ENCODE peak calls at places on chromosomes 16 and 17, in seven cellular contexts. One of them, this sample, is unnamed.

GRCh38 chr17:27565874-27566672 is 64.9 kb upstream of the LGALS9 start:
- DNase-seq in mesendoderm: no peak
- DNase-seq in IMR-90: peak; percentile 84
- DNase-seq in H1: no peak
- DNase-seq in neuronal stem cell: no peak
- DNase-seq in trophoblast cell: no peak
- DNase-seq in mesenchymal stem cell: no peak
- DNase-seq in this sample: no peak

GRCh38 chr16:2925951-2926659 is 14.4 kb downstream of the FLYWCH1 start:
- DNase-seq in H1: no peak
- DNase-seq in neuronal stem cell: no peak
- DNase-seq in IMR-90: no peak
- DNase-seq in trophoblast cell: peak; percentile 35
- DNase-seq in mesenchymal stem cell: no peak
- DNase-seq in mesendoderm: no peak
- DNase-seq in this sample: no peak

GRCh38 chr16:1317479-1318267 is 8.2 kb downstream of the UBE2I start:
- DNase-seq in mesenchymal stem cell: no peak
- DNase-seq in neuronal stem cell: no peak
- DNase-seq in trophoblast cell: no peak
- DNase-seq in mesendoderm: no peak
- DNase-seq in IMR-90: no peak
- DNase-seq in H1: no peak
- DNase-seq in this sample: no peak

GRCh38 chr17:333626-334396 is 18.8 kb downstream of the RPH3AL start:
- DNase-seq in IMR-90: peak; percentile 33
- DNase-seq in neuronal stem cell: no peak
- DNase-seq in mesenchymal stem cell: peak; percentile 86
- DNase-seq in mesendoderm: peak; percentile 51
- DNase-seq in H1: peak; percentile 69
- DNase-seq in trophoblast cell: no peak
- DNase-seq in this sample: peak; percentile 81

GRCh38 chr17:73939808-73940207 is 263.7 kb upstream of the RPL38 start:
- DNase-seq in mesenchymal stem cell: no peak
- DNase-seq in H1: no peak
- DNase-seq in trophoblast cell: no peak
- DNase-seq in IMR-90: no peak
- DNase-seq in mesendoderm: no peak
- DNase-seq in neuronal stem cell: no peak
- DNase-seq in this sample: no peak

GRCh38 chr17:83013779-83014117 is 65.7 kb upstream of the METRNL start:
- DNase-seq in IMR-90: no peak
- DNase-seq in mesenchymal stem cell: no peak
- DNase-seq in trophoblast cell: no peak
- DNase-seq in mesendoderm: no peak
- DNase-seq in H1: no peak
- DNase-seq in neuronal stem cell: no peak
- DNase-seq in this sample: no peak

GRCh38 chr17:5509482-5509881 is 23.1 kb downstream of the MIS12 start:
- DNase-seq in IMR-90: peak; percentile 92
- DNase-seq in mesendoderm: no peak
- DNase-seq in mesenchymal stem cell: peak; percentile 61
- DNase-seq in H1: no peak
- DNase-seq in neuronal stem cell: no peak
- DNase-seq in trophoblast cell: no peak
- DNase-seq in this sample: peak; percentile 12

GRCh38 chr16:66399031-66399430 is 28.1 kb upstream of the BEAN1 start:
- DNase-seq in H1: no peak
- DNase-seq in trophoblast cell: no peak
- DNase-seq in mesendoderm: no peak
- DNase-seq in mesenchymal stem cell: no peak
- DNase-seq in neuronal stem cell: no peak
- DNase-seq in IMR-90: peak; percentile 29
- DNase-seq in this sample: no peak

GRCh38 chr16:84063972-84064371 is 21.4 kb upstream of the SLC38A8 start:
- DNase-seq in H1: no peak
- DNase-seq in mesendoderm: no peak
- DNase-seq in trophoblast cell: no peak
- DNase-seq in neuronal stem cell: no peak
- DNase-seq in mesenchymal stem cell: no peak
- DNase-seq in IMR-90: no peak
- DNase-seq in this sample: no peak

DNA sequence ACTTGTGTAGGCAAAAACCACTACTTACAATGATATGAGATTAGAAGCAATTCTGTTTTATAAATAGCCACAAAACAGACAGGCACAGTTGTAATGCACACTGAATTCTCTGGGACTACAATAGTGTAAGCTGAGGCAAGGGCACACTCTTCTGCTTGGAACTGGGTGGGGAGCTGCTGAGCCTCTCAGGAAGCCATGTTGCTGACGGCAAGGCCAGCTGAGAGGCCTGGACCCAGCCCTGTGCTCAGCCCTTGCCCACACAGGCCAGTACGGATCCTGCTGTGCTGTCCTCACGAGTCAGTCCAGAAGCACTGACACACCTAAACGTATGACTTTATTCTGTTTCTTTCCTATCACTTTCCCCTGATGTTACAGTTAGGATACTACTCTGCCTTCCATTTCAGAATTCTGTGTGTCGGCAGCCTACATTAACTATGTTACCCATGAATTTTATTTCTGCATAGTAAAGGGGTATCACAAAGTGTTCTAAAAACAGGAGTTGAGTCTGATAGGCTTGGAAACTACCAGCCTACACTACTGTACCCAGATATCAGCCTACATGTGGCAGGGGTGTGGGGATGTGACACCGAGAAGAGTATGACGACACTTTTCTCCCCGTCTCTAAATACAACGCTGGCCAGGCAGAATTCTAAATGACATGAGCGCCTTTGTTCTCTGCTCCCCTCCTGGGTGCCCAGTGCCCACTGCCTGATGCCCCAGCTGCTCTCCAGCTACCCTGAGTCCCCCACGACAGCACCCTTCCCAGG is 41.1 kb upstream of the FAAP100 start:
- DNase-seq in IMR-90: no peak
- DNase-seq in mesendoderm: no peak
- DNase-seq in neuronal stem cell: no peak
- DNase-seq in trophoblast cell: no peak
- DNase-seq in H1: no peak
- DNase-seq in mesenchymal stem cell: no peak
- DNase-seq in this sample: no peak
- H3K4ac ChIP-seq in IMR-90: no peak overlapping the region
- H3K4ac ChIP-seq in mesendoderm: no peak overlapping the region
- H3K4ac ChIP-seq in neuronal stem cell: no peak overlapping the region
- H3K4ac ChIP-seq in trophoblast cell: no peak overlapping the region
- H3K4ac ChIP-seq in H1: no peak overlapping the region
- H3K4ac ChIP-seq in mesenchymal stem cell: no peak overlapping the region
- H3K4ac ChIP-seq in this sample: no peak overlapping the region

GRCh38 chr16:22022151-22022550 is 14.2 kb downstream of the MOSMO start:
- DNase-seq in trophoblast cell: peak; percentile 63
- DNase-seq in mesenchymal stem cell: no peak
- DNase-seq in mesendoderm: no peak
- DNase-seq in IMR-90: no peak
- DNase-seq in H1: no peak
- DNase-seq in neuronal stem cell: no peak
- DNase-seq in this sample: no peak
- H4K8ac ChIP-seq in trophoblast cell: no peak overlapping the region
- H4K8ac ChIP-seq in mesenchymal stem cell: no peak overlapping the region
- H4K8ac ChIP-seq in mesendoderm: no peak overlapping the region
- H4K8ac ChIP-seq in IMR-90: no peak overlapping the region
- H4K8ac ChIP-seq in H1: no peak overlapping the region
- H4K8ac ChIP-seq in neuronal stem cell: no peak overlapping the region
- H4K8ac ChIP-seq in this sample: no peak overlapping the region

DNA sequence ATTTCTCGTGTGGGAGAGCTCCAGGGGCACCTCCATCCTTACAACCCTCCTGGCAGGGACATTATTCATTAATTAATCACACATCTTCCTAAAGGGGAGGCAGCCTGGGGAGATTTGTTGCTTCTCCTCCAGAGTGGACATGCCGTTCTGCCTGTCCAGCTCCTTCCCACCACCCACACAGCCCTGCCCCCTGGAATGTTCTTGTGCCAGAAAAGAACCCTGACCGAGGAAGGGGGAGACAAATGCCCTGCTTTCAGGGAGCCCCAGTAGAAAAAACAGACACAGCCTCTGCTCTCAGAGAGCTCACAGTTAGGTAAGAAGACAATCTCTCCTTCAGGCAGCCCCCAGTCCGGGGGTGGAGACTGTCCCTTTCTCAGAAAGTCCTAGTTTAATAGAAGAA is 8.5 kb upstream of the KIF18B start:
- DNase-seq in neuronal stem cell: no peak
- DNase-seq in trophoblast cell: no peak
- DNase-seq in H1: no peak
- DNase-seq in mesendoderm: no peak
- DNase-seq in IMR-90: no peak
- DNase-seq in mesenchymal stem cell: no peak
- DNase-seq in this sample: no peak
- H3K4ac ChIP-seq in neuronal stem cell: no peak overlapping the region
- H3K4ac ChIP-seq in trophoblast cell: no peak overlapping the region
- H3K4ac ChIP-seq in H1: no peak overlapping the region
- H3K4ac ChIP-seq in mesendoderm: no peak overlapping the region
- H3K4ac ChIP-seq in IMR-90: no peak overlapping the region
- H3K4ac ChIP-seq in mesenchymal stem cell: no peak overlapping the region
- H3K4ac ChIP-seq in this sample: no peak overlapping the region

GRCh38 chr16:26982422-26982821 is 84.3 kb upstream of the C16orf82 start:
- DNase-seq in mesenchymal stem cell: no peak
- DNase-seq in neuronal stem cell: no peak
- DNase-seq in IMR-90: no peak
- DNase-seq in H1: no peak
- DNase-seq in trophoblast cell: no peak
- DNase-seq in mesendoderm: no peak
- DNase-seq in this sample: no peak

GRCh38 chr16:26981266-26981938 is 85.3 kb upstream of the C16orf82 start:
- DNase-seq in neuronal stem cell: no peak
- DNase-seq in trophoblast cell: no peak
- DNase-seq in mesenchymal stem cell: peak; percentile 87
- DNase-seq in mesendoderm: no peak
- DNase-seq in H1: no peak
- DNase-seq in IMR-90: peak; percentile 93
- DNase-seq in this sample: no peak

GRCh38 chr16:26976913-26977312 is 89.8 kb upstream of the C16orf82 start:
- DNase-seq in trophoblast cell: no peak
- DNase-seq in mesendoderm: no peak
- DNase-seq in mesenchymal stem cell: no peak
- DNase-seq in IMR-90: no peak
- DNase-seq in neuronal stem cell: no peak
- DNase-seq in H1: no peak
- DNase-seq in this sample: no peak
- H4K8ac ChIP-seq in trophoblast cell: no peak overlapping the region
- H4K8ac ChIP-seq in mesendoderm: no peak overlapping the region
- H4K8ac ChIP-seq in mesenchymal stem cell: no peak overlapping the region
- H4K8ac ChIP-seq in IMR-90: no peak overlapping the region
- H4K8ac ChIP-seq in neuronal stem cell: no peak overlapping the region
- H4K8ac ChIP-seq in H1: no peak overlapping the region
- H4K8ac ChIP-seq in this sample: no peak overlapping the region

GRCh38 chr17:45871718-45872117 is 22.6 kb upstream of the MAPT start:
- DNase-seq in trophoblast cell: no peak
- DNase-seq in H1: no peak
- DNase-seq in mesendoderm: no peak
- DNase-seq in neuronal stem cell: no peak
- DNase-seq in IMR-90: no peak
- DNase-seq in mesenchymal stem cell: no peak
- DNase-seq in this sample: no peak

GRCh38 chr17:45874148-45874547 is 20.2 kb upstream of the MAPT start:
- DNase-seq in mesenchymal stem cell: no peak
- DNase-seq in IMR-90: no peak
- DNase-seq in trophoblast cell: no peak
- DNase-seq in H1: no peak
- DNase-seq in mesendoderm: no peak
- DNase-seq in neuronal stem cell: no peak
- DNase-seq in this sample: no peak

GRCh38 chr17:45876539-45876938 is 17.8 kb upstream of the MAPT start:
- DNase-seq in IMR-90: no peak
- DNase-seq in H1: no peak
- DNase-seq in neuronal stem cell: no peak
- DNase-seq in mesendoderm: no peak
- DNase-seq in trophoblast cell: no peak
- DNase-seq in mesenchymal stem cell: no peak
- DNase-seq in this sample: no peak

GRCh38 chr17:45870342-45870974 is 23.9 kb upstream of the MAPT start:
- DNase-seq in mesendoderm: no peak
- DNase-seq in mesenchymal stem cell: no peak
- DNase-seq in neuronal stem cell: no peak
- DNase-seq in H1: no peak
- DNase-seq in IMR-90: no peak
- DNase-seq in trophoblast cell: no peak
- DNase-seq in this sample: no peak

DNA sequence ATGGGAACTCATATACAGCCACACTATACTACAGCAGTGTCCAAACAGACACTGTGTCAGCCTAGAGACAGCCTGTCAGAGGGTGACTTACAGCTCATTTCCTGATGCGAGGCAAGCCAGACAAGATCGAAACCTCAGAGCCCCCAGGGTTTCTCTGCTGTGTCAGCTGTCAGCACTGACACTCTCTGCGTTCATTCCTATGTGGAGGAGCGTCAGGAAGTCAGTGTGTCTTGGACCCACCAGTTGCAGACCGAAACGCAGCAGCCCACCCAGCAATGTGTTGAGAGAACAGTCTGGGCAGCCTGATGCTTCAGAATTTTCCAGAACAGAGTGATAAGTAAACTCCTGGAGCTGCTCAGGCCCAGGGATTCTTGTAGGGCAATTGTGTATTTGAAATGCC is 20.6 kb upstream of the MAPT start:
- DNase-seq in mesenchymal stem cell: peak; percentile 36
- DNase-seq in mesendoderm: peak; percentile 21
- DNase-seq in trophoblast cell: no peak
- DNase-seq in IMR-90: no peak
- DNase-seq in H1: no peak
- DNase-seq in neuronal stem cell: no peak
- DNase-seq in this sample: no peak
- H3K4ac ChIP-seq in mesenchymal stem cell: no peak overlapping the region
- H3K4ac ChIP-seq in mesendoderm: no peak overlapping the region
- H3K4ac ChIP-seq in trophoblast cell: no peak overlapping the region
- H3K4ac ChIP-seq in IMR-90: no peak overlapping the region
- H3K4ac ChIP-seq in H1: no peak overlapping the region
- H3K4ac ChIP-seq in neuronal stem cell: no peak overlapping the region
- H3K4ac ChIP-seq in this sample: no peak overlapping the region

DNA sequence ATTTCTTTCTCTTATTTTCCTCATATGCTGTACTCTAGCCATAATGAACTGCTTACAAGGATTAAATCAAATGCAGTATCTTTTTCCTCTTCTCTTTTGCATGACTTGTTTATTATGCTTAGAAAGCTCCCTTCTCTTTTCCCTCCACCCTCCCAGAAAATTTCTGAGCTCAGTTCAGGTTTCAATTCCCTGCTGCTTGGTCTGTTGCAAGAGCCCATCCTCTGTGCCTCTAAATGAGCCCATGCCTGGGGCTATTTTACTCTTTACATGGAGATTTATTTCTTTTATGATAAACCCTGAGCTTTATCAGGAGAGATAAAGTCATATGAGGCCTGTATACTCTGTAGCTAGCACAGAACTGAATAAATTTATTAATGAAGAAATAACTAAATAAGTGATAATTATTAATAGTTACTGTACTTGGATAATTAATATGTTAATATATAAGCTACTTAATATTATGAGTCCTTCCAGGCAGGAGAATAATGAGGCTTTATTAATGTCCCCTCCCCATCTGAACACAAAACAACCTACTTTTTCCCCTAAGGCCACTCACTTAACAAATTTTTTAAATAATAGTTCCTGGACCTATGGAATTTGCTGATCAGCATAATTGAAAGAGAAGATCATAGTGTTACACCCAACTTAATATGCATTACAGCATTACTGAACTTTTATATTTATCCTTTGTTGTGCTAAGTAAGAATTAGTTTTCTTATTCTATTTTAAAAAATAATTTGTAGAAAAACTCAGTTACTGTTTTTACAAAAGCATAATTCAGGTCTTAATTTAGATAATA is 1537.5 kb upstream of the GOT2 start:
- DNase-seq in neuronal stem cell: no peak
- DNase-seq in H1: no peak
- DNase-seq in trophoblast cell: no peak
- DNase-seq in mesendoderm: peak; percentile 42
- DNase-seq in IMR-90: no peak
- DNase-seq in mesenchymal stem cell: no peak
- DNase-seq in this sample: no peak
- H4K8ac ChIP-seq in neuronal stem cell: no peak overlapping the region
- H4K8ac ChIP-seq in H1: no peak overlapping the region
- H4K8ac ChIP-seq in trophoblast cell: no peak overlapping the region
- H4K8ac ChIP-seq in mesendoderm: no peak overlapping the region
- H4K8ac ChIP-seq in IMR-90: no peak overlapping the region
- H4K8ac ChIP-seq in mesenchymal stem cell: no peak overlapping the region
- H4K8ac ChIP-seq in this sample: no peak overlapping the region